ENCODE peak calls at places on chromosomes 3 and 15, in five cellular contexts. N is HCT116; Q is activated CD4-positive, alpha-beta T cell treated with anti-CD3 and anti-CD28 coated beads, Interleukin-2, amount 50 U/mL, for 24 hours; Z is heart right ventricle; Y is LoVo. P is an unnamed sample.

GRCh38 chr3:5929027-5929426 is 741.5 kb downstream of the EDEM1 start:
- DNase-seq in N (no peak), Q (no peak), Z (no peak), Y (no peak), P (no peak)

GRCh38 chr3:123099331-123100191 is 32.7 kb downstream of the PDIA5 start:
- DNase-seq in N (no peak), Q (no peak), Z (no peak), Y (no peak), P (no peak)

GRCh38 chr15:71291247-71291646 is 176.0 kb downstream of the THSD4 start:
- DNase-seq in N (no peak), Q (no peak), Z (no peak), Y (no peak), P (no peak)

GRCh38 chr3:50274371-50275104 is 4.3 kb upstream of the LSMEM2 start:
- DNase-seq in N (no peak), Q (peak), Z (no peak), Y (peak), P (peak)

GRCh38 chr15:61051570-61052031 is 177.5 kb downstream of the RORA start:
- DNase-seq in N (no peak), Q (no peak), Z (peak), Y (no peak), P (peak)

GRCh38 chr3:31544634-31545033 is 11.9 kb downstream of the STT3B start:
- DNase-seq in N (no peak), Q (no peak), Z (no peak), Y (no peak), P (peak)

GRCh38 chr3:52502001-52502400 is 6.9 kb downstream of the STAB1 start:
- DNase-seq in N (no peak), Q (no peak), Z (no peak), Y (no peak), P (no peak)

GRCh38 chr15:45670061-45670460 is 35.2 kb downstream of the SQOR start:
- DNase-seq in N (no peak), Q (no peak), Z (no peak), Y (no peak), P (no peak)

GRCh38 chr3:194333212-194333980 is 17.7 kb downstream of the CPN2 start:
- DNase-seq in N (peak), Q (peak), Z (peak), Y (peak), P (peak)

GRCh38 chr3:81581966-81582599 is 179.4 kb downstream of the GBE1 start:
- DNase-seq in N (peak), Q (no peak), Z (no peak), Y (peak), P (no peak)